ENCODE peak calls at places on chromosomes 4 and X, in seven cellular contexts. R, Z, K, L, B, E and C are unnamed samples.

GRCh38 chr4:74931386-74931785 is 1.5 kb upstream of the PARM1 start:
- DNase-seq in E (no peak), L (no peak), Z (no peak), R (no peak), B (no peak), K (no peak), C (no peak)

GRCh38 chrX:53494427-53494826 is 60.3 kb upstream of the HSD17B10 start:
- DNase-seq in B (no peak), R (no peak), E (no peak), L (no peak), K (no peak), Z (no peak), C (no peak)

GRCh38 chrX:9677098-9677739 is 88.4 kb downstream of the GPR143 start:
- DNase-seq in Z (no peak), L (no peak), E (no peak), K (no peak), R (no peak), B (peak; percentile 2), C (no peak)

GRCh38 chr4:105909699-105910340 is 14.5 kb downstream of the NPNT start:
- DNase-seq in E (no peak), R (peak; percentile 13), Z (no peak), K (no peak), B (no peak), L (peak; percentile 1), C (no peak)

GRCh38 chr4:5992171-5993062 is 25.8 kb downstream of the C4orf50 start:
- DNase-seq in E (no peak), L (no peak), R (no peak), B (no peak), Z (no peak), K (peak; percentile 54), C (no peak)

GRCh38 chr4:34723606-34724005 is 1520.7 kb downstream of the ARAP2 start:
- DNase-seq in R (no peak), K (no peak), Z (no peak), E (no peak), L (no peak), B (no peak), C (no peak)

GRCh38 chr4:71201817-71202576 is 136.8 kb upstream of the SLC4A4 start:
- DNase-seq in R (no peak), E (no peak), K (no peak), L (no peak), Z (no peak), B (no peak), C (no peak)

GRCh38 chrX:69457756-69458155 is 46.4 kb upstream of the NALF2 start:
- DNase-seq in R (no peak), K (no peak), B (no peak), E (no peak), Z (no peak), L (no peak), C (no peak)

GRCh38 chrX:42524374-42524773 is 253.6 kb downstream of the PPP1R2C start:
- DNase-seq in B (no peak), Z (no peak), R (no peak), E (no peak), K (no peak), L (no peak), C (no peak)